ENCODE peak calls at places on chromosomes 1 and 21, in six cellular contexts. V, E, F, B, C and Z are unnamed samples. For H3K36me3, the result is how much of the 10 kb centered on the place peaks cover.

GRCh38 chr1:115458426-115459114 is 120.5 kb upstream of the NGF start:
- DNase-seq in V (no peak), E (no peak), F (no peak), B (no peak), C (no peak), Z (no peak)

GRCh38 chr1:29900727-29901126 is 664.4 kb downstream of the PTPRU start:
- DNase-seq in V (no peak), E (no peak), F (no peak), B (no peak), C (no peak), Z (no peak)

GRCh38 chr1:21338568-21339401 is 48.5 kb upstream of the ECE1 start:
- DNase-seq in V (peak), E (peak), F (peak), B (peak), C (no peak), Z (no peak)

GRCh38 chr21:36044056-36044455 is 16.3 kb downstream of the SETD4 start:
- DNase-seq in V (no peak), E (no peak), F (no peak), B (no peak), C (no peak), Z (no peak)

GRCh38 chr1:26034504-26035202 is 11.3 kb downstream of the SLC30A2 start:
- DNase-seq in V (no peak), E (no peak), F (no peak), B (no peak), C (no peak), Z (no peak)

GRCh38 chr1:4461726-4462290 is 192.6 kb upstream of the AJAP1 start:
- DNase-seq in V (no peak), E (no peak), F (no peak), B (no peak), C (no peak), Z (no peak)

GRCh38 chr1:38563985-38564735 is 295.4 kb downstream of the RRAGC start:
- DNase-seq in V (no peak), E (no peak), F (no peak), B (no peak), C (no peak), Z (no peak)

GRCh38 chr1:234553241-234554156 is 56.5 kb downstream of the IRF2BP2 start:
- DNase-seq in V (no peak), E (peak), F (no peak), B (peak), C (no peak), Z (no peak)

GRCh38 chr1:234707641-234708040 is 97.7 kb upstream of the IRF2BP2 start:
- DNase-seq in V (no peak), E (no peak), F (no peak), B (peak), C (no peak), Z (peak)

GRCh38 chr1:40344597-40344996 is 27.5 kb upstream of the COL9A2 start:
- DNase-seq in V (no peak), E (no peak), F (peak), B (peak), C (no peak), Z (peak)

GRCh38 chr1:211660718-211661222 is 14.7 kb downstream of the NEK2 start:
- DNase-seq in V (no peak), E (no peak), F (no peak), B (no peak), C (no peak), Z (no peak)

GRCh38 chr1:17579951-17580939 is 40.7 kb downstream of the ARHGEF10L start:
- DNase-seq in V (no peak), E (no peak), F (no peak), B (no peak), C (no peak), Z (no peak)

GRCh38 chr1:240499012-240499411 is 112.9 kb downstream of the GREM2 start:
- DNase-seq in V (no peak), E (no peak), F (no peak), B (peak), C (no peak), Z (no peak)

DNA sequence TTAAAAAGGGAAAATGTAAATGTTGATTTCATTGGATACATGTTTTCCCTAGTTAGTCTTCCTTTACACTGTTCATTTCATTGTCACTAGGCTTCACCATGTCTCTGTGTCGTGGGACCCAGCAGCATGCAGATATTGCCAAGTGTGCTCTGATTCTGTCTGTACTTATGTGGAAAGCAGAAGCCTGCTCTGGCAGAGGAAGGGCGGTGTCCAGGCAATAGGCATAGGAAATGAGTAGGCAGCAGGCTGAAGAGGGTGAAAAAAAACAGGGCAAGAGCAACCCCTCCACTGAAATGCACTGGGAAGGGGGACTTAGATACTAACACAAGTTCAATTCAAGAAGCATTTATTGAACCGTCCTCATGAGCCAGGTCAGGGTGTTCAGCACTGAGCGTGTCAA is 85.2 kb upstream of the VAV3 start:
- DNase-seq in V (no peak), E (no peak), F (peak), B (no peak), C (no peak), Z (peak)
- H3K4me3 ChIP-seq in V (no peak), E (peak), F (no peak), B (no peak), C (no peak), Z (peak)

GRCh38 chr1:229037806-229038405 is 233.0 kb upstream of the RAB4A start:
- DNase-seq in V (no peak), E (no peak), F (no peak), B (peak), C (no peak), Z (no peak)

GRCh38 chr1:229043111-229043510 is 227.8 kb upstream of the RAB4A start:
- DNase-seq in V (no peak), E (no peak), F (no peak), B (no peak), C (no peak), Z (no peak)

GRCh38 chr1:229042482-229042881 is 228.4 kb upstream of the RAB4A start:
- DNase-seq in V (no peak), E (no peak), F (no peak), B (no peak), C (no peak), Z (no peak)

GRCh38 chr1:229041946-229042345 is 229.0 kb upstream of the RAB4A start:
- DNase-seq in V (no peak), E (no peak), F (no peak), B (no peak), C (no peak), Z (no peak)

DNA sequence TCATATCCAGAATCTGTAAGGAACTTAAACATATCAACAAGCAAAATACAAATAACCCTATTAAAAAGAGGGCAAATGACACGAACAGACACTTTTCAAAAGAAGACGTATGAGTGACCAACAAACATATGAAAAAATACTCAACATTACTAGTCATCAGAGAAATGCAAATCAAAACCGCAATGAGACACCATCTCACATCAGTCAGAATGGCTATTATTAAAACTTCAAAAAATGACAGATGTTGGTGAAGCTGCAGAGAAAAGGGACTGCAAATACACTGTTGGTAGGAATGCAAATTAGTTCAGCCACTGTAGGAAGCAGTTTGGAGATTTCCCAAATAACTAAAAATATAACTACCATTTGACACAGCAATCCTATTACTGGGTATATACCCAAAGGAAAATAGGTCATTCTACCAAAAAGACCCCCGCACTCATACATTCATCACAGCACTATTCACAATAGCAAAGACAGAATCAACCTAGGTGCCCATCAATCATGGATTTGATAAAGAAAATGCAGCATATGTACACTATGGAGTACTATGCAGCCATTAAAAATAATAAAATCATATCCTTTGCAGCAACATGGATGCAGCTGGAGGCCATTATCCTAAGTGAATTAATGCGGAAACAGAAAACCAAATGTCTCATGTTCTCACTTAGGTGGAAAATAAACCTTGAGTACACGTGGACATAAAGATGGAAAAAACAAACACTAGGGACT is 230.1 kb upstream of the RAB4A start:
- DNase-seq in V (no peak), E (no peak), F (no peak), B (no peak), C (no peak), Z (no peak)
- H3K36me3 ChIP-seq in V (under half), E (under half), F (under half), B (under half), C (under half), Z (under half)

GRCh38 chr1:235913311-235913710 is 46.6 kb upstream of the LYST start:
- DNase-seq in V (no peak), E (no peak), F (no peak), B (peak), C (no peak), Z (no peak)
- H3K27ac ChIP-seq in V (no peak), E (no peak), F (no peak), B (no peak), C (no peak), Z (no peak)

DNA sequence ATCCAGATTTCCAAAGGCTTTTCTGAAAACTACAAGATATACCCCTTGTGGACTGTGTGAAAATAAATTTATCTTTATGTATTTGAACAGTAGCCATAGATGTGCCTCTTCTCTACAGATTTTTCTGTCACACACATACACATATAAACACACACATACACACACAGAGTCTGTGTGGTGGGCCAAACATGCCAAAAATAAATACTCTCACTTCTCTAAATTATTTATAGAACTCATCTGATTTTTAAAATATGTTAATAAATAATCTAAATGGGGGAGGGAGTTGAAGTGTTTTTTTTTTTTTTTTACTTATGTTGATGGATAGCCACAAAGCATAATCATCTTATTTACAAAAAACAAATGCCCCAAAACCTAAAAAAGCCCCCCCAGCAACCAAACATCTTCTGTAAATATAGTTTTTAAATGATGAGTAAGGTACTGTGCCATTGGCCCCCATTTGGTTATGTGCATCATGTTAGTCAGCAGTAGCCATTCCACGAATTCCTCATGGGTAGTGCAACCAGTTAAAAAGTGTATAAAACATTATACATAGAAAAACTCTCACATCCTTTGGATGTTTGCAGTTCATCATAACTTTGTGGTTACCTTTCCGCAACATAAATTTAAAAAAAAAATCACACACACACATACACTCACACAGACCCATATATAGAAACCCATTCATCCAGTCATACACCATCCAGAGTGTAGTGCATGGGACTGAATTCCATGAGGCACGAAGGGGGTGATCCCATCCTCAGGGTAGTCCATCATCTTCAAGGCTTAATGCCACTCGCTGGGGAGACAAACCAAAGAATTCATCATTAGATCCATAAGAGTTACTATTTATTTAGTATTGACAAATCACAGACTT is 8.2 kb upstream of the MAGOH start:
- DNase-seq in V (no peak), E (no peak), F (no peak), B (peak), C (no peak), Z (no peak)
- H3K4me3 ChIP-seq in V (no peak), E (no peak), F (no peak), B (no peak), C (no peak), Z (no peak)